ENCODE peak calls at places on chromosome 6, in seven cellular contexts. T is PC-3, K is astrocyte of the spinal cord, R is BJ, E is A549, L is tibial nerve, O is GM06990. H is an unnamed sample.
A peak's percentile ranks its signal among the peaks of the same experiment; 100 is the strongest.

GRCh38 chr6:5681480-5681879 is 325.2 kb downstream of the NRN1 start:
- DNase-seq in L (no peak), T (no peak), R (no peak), O (no peak), K (no peak), E (no peak), H (no peak)

GRCh38 chr6:109480993-109481480 is 2.0 kb downstream of the ZBTB24 start:
- DNase-seq in K (no peak), L (no peak), T (no peak), R (no peak), O (no peak), E (no peak), H (no peak)

GRCh38 chr6:149859368-149859767 is 4.8 kb downstream of the LRP11 start:
- DNase-seq in E (no peak), O (no peak), K (peak; percentile 80), T (no peak), L (no peak), R (no peak), H (peak; percentile 84)

GRCh38 chr6:36599791-36600209 is 5.6 kb downstream of the SRSF3 start:
- DNase-seq in L (no peak), T (no peak), O (no peak), K (no peak), R (no peak), E (no peak), H (no peak)

GRCh38 chr6:138818496-138819194 is 22.8 kb downstream of the ECT2L start:
- DNase-seq in R (no peak), L (no peak), O (peak; percentile 54), T (peak; percentile 61), E (no peak), K (no peak), H (no peak)

GRCh38 chr6:158068893-158069799 is 87.5 kb downstream of the SYNJ2 start:
- DNase-seq in K (peak; percentile 87), O (no peak), R (no peak), T (peak; percentile 81), E (peak; percentile 65), L (no peak), H (no peak)

GRCh38 chr6:157946053-157946617 is 35.5 kb upstream of the SYNJ2 start:
- DNase-seq in L (no peak), O (no peak), K (no peak), R (no peak), E (no peak), T (no peak), H (no peak)

GRCh38 chr6:157996918-157997702 is 15.4 kb downstream of the SYNJ2 start:
- DNase-seq in L (no peak), E (no peak), R (no peak), K (no peak), T (no peak), O (no peak), H (no peak)

GRCh38 chr6:149783551-149783950 is 34.0 kb downstream of the PCMT1 start:
- DNase-seq in K (no peak), L (no peak), T (no peak), R (no peak), O (no peak), E (no peak), H (no peak)

GRCh38 chr6:151681426-151682059 is 125.9 kb upstream of the ESR1 start:
- DNase-seq in R (no peak), O (peak; percentile 42), L (no peak), K (no peak), E (no peak), T (no peak), H (no peak)

GRCh38 chr6:168137024-168137423 is 58.0 kb upstream of the FRMD1 start:
- DNase-seq in R (no peak), E (no peak), O (no peak), T (no peak), L (no peak), K (no peak), H (no peak)

GRCh38 chr6:51915098-51915497 is 172.3 kb downstream of the PKHD1 start:
- DNase-seq in O (no peak), T (peak; percentile 47), E (no peak), L (no peak), R (no peak), K (no peak), H (no peak)

GRCh38 chr6:94636780-94637385 is 940.5 kb upstream of the MANEA start:
- DNase-seq in K (peak; percentile 13), L (no peak), O (no peak), T (peak; percentile 17), E (no peak), R (no peak), H (no peak)

GRCh38 chr6:78492351-78493010 is 374.9 kb upstream of the IRAK1BP1 start:
- DNase-seq in L (no peak), T (no peak), E (no peak), R (peak; percentile 22), K (peak; percentile 78), O (no peak), H (no peak)

GRCh38 chr6:167719920-167720319 is 106.8 kb upstream of the AFDN start:
- DNase-seq in R (no peak), L (no peak), T (no peak), E (no peak), O (no peak), K (no peak), H (no peak)

GRCh38 chr6:54981647-54982046 is 135.1 kb downstream of the FAM83B start:
- DNase-seq in O (no peak), R (peak; percentile 16), T (peak; percentile 51), E (no peak), K (peak; percentile 50), L (no peak), H (peak; percentile 33)

GRCh38 chr6:139364302-139364981 is 10.0 kb downstream of the CITED2 start:
- DNase-seq in O (peak; percentile 6), L (no peak), E (peak; percentile 23), K (peak; percentile 72), T (peak; percentile 64), R (no peak), H (no peak)

GRCh38 chr6:139520321-139520768 is 145.9 kb upstream of the CITED2 start:
- DNase-seq in R (no peak), E (no peak), T (peak; percentile 41), K (no peak), L (no peak), O (no peak), H (no peak)

GRCh38 chr6:134541001-134541400 is 223.1 kb upstream of the SGK1 start:
- DNase-seq in L (no peak), R (no peak), E (no peak), K (no peak), T (no peak), O (no peak), H (no peak)

GRCh38 chr6:145815875-145816274 is 1.3 kb upstream of the FBXO30 start:
- DNase-seq in O (peak; percentile 13), L (no peak), T (no peak), K (no peak), R (no peak), E (no peak), H (no peak)

GRCh38 chr6:36099872-36100483 is 30.3 kb upstream of the MAPK13 start:
- DNase-seq in T (no peak), L (no peak), E (no peak), R (no peak), O (no peak), K (no peak), H (no peak)

GRCh38 chr6:145848555-145848954 is 34.0 kb upstream of the FBXO30 start:
- DNase-seq in L (no peak), R (no peak), O (no peak), E (no peak), K (no peak), T (no peak), H (no peak)

GRCh38 chr6:153980176-153980575 is 58.9 kb upstream of the OPRM1 start:
- DNase-seq in O (no peak), L (no peak), K (no peak), R (no peak), T (peak; percentile 8), E (no peak), H (no peak)

GRCh38 chr6:110180228-110181008 is at the start of gene CDC40:
- DNase-seq in O (no peak), K (no peak), E (peak; percentile 44), L (peak; percentile 16), T (no peak), R (no peak), H (no peak)

GRCh38 chr6:106788761-106789160 is 159.4 kb downstream of the QRSL1 start:
- DNase-seq in T (no peak), E (no peak), L (no peak), O (no peak), R (no peak), K (no peak), H (no peak)

GRCh38 chr6:105280033-105280432 is 100.2 kb upstream of the POPDC3 start:
- DNase-seq in R (no peak), K (no peak), L (no peak), T (no peak), O (no peak), E (no peak), H (no peak)
- H3K4me3 ChIP-seq in R (no peak overlapping the region), K (no peak overlapping the region), L (no peak overlapping the region), T (no peak overlapping the region), O (no peak overlapping the region), E (no peak overlapping the region), H (no peak overlapping the region)

GRCh38 chr6:84569882-84570281 is 194.5 kb downstream of the TBX18 start:
- DNase-seq in T (no peak), E (no peak), R (no peak), O (no peak), L (no peak), K (no peak), H (no peak)

GRCh38 chr6:84568971-84569370 is 195.4 kb downstream of the TBX18 start:
- DNase-seq in L (no peak), K (peak; percentile 67), T (peak; percentile 34), E (no peak), R (no peak), O (no peak), H (no peak)
- TF ChIP-seq CTCF in L (no peak), K (peak; percentile 41), T (peak; percentile 64), E (peak; percentile 44), R (peak; percentile 41), O (no peak), H (peak; percentile 17)

GRCh38 chr6:4403828-4404227 is 268.5 kb upstream of the ECI2 start:
- DNase-seq in E (no peak), K (no peak), O (no peak), L (no peak), T (no peak), R (no peak), H (no peak)
- H3K4me3 ChIP-seq in E (no peak overlapping the region), K (no peak overlapping the region), O (no peak overlapping the region), L (no peak overlapping the region), T (no peak overlapping the region), R (no peak overlapping the region), H (no peak overlapping the region)

GRCh38 chr6:44628347-44628746 is 240.8 kb downstream of the CDC5L start:
- DNase-seq in E (no peak), R (no peak), T (no peak), L (no peak), O (no peak), K (no peak), H (no peak)

GRCh38 chr6:44629636-44630035 is 242.1 kb downstream of the CDC5L start:
- DNase-seq in L (no peak), K (no peak), T (no peak), O (no peak), E (no peak), R (no peak), H (no peak)

GRCh38 chr6:44631968-44632367 is 244.5 kb downstream of the CDC5L start:
- DNase-seq in R (no peak), L (no peak), K (no peak), T (no peak), O (no peak), E (no peak), H (no peak)

GRCh38 chr6:44627879-44628271 is 240.4 kb downstream of the CDC5L start:
- DNase-seq in R (no peak), O (no peak), E (no peak), T (no peak), K (no peak), L (no peak), H (no peak)

GRCh38 chr6:44630125-44631028 is 242.9 kb downstream of the CDC5L start:
- DNase-seq in L (no peak), T (peak; percentile 71), O (no peak), R (no peak), K (peak; percentile 84), E (peak; percentile 59), H (no peak)
- TF ChIP-seq CTCF in L (peak; percentile 24), T (peak; percentile 88), O (peak; percentile 63), R (peak; percentile 83), K (peak; percentile 83), E (peak; percentile 52), H (peak; percentile 86)